ENCODE peak calls at places on chromosomes 6 and 20, in seven cellular contexts. P is PC-3, A is SK-N-SH, G is GM23338, U is neural progenitor cell, H is hepatocyte, J is MM.1S. E is an unnamed sample.

GRCh38 chr20:38435555-38435939 is 419 bp upstream of the SNHG17 start:
- DNase-seq in G (no peak), H (no peak), A (no peak), U (no peak), J (no peak), P (peak), E (no peak)

GRCh38 chr20:33740189-33740588 is 8.4 kb downstream of the ZNF341 start:
- DNase-seq in P (no peak), U (no peak), J (no peak), A (no peak), G (no peak), H (no peak), E (no peak)

GRCh38 chr6:89562114-89562815 is 76.3 kb downstream of the LYRM2 start:
- DNase-seq in H (no peak), J (no peak), U (peak), A (no peak), P (no peak), G (peak), E (no peak)

GRCh38 chr6:129701721-129702455 is 8.1 kb downstream of the ARHGAP18 start:
- DNase-seq in H (no peak), U (no peak), G (no peak), P (no peak), A (no peak), J (no peak), E (no peak)

GRCh38 chr20:48769111-48769879 is 58.5 kb downstream of the PREX1 start:
- DNase-seq in P (no peak), A (no peak), H (no peak), J (no peak), U (no peak), G (peak), E (no peak)

GRCh38 chr6:9523462-9523861 is 891.4 kb downstream of the TFAP2A start:
- DNase-seq in A (no peak), H (peak), G (no peak), J (no peak), U (no peak), P (peak), E (no peak)

GRCh38 chr6:35485402-35485877 is 11.4 kb downstream of the TEAD3 start:
- DNase-seq in U (peak), J (no peak), A (no peak), G (peak), P (peak), H (peak), E (no peak)

GRCh38 chr6:40715501-40716403 is 128.6 kb upstream of the LRFN2 start:
- DNase-seq in P (no peak), A (no peak), U (peak), G (no peak), H (no peak), J (no peak), E (no peak)

GRCh38 chr6:26033132-26033941 is 53.9 kb upstream of the HFE start:
- DNase-seq in J (peak), H (peak), A (peak), U (peak), G (peak), P (peak), E (peak)

GRCh38 chr6:148074291-148074690 is 268.3 kb upstream of the SASH1 start:
- DNase-seq in J (no peak), H (no peak), G (no peak), P (no peak), U (no peak), A (no peak), E (no peak)

GRCh38 chr6:445571-446417 is 54.2 kb downstream of the IRF4 start:
- DNase-seq in J (no peak), H (no peak), U (no peak), G (no peak), A (no peak), P (no peak), E (no peak)

GRCh38 chr20:1118336-1119127 is at the start of gene PSMF1:
- DNase-seq in G (peak), A (peak), H (peak), P (peak), J (peak), U (peak), E (peak)

GRCh38 chr20:18657575-18657974 is 69.7 kb downstream of the DTD1 start:
- DNase-seq in P (no peak), H (no peak), A (no peak), G (no peak), J (no peak), U (no peak), E (no peak)

GRCh38 chr20:35040090-35040489 is 52.5 kb downstream of the TRPC4AP start:
- DNase-seq in U (no peak), A (no peak), G (no peak), P (no peak), H (no peak), J (no peak), E (no peak)

GRCh38 chr20:58149412-58150091 is 78.9 kb downstream of the ANKRD60 start:
- DNase-seq in J (no peak), G (no peak), P (peak), U (no peak), H (no peak), A (no peak), E (no peak)

GRCh38 chr20:22582386-22582959 is 1.9 kb downstream of the FOXA2 start:
- DNase-seq in H (no peak), P (no peak), G (peak), A (no peak), J (no peak), U (peak), E (no peak)

GRCh38 chr6:109793793-109794192 is 102.7 kb downstream of the FIG4 start:
- DNase-seq in P (peak), A (no peak), G (no peak), U (no peak), H (peak), J (no peak), E (no peak)

GRCh38 chr6:165308926-165309731 is at the start of gene C6orf118:
- DNase-seq in G (peak), A (peak), P (peak), J (no peak), U (peak), H (peak), E (no peak)

GRCh38 chr6:31576897-31577341 is 1.6 kb downstream of the TNF start:
- DNase-seq in H (no peak), G (no peak), U (no peak), A (no peak), P (no peak), J (no peak), E (no peak)

GRCh38 chr6:161439093-161439492 is 165.2 kb upstream of the AGPAT4 start:
- DNase-seq in P (peak), U (no peak), A (no peak), G (no peak), J (no peak), H (no peak), E (no peak)

GRCh38 chr6:29734046-29735018 is 11.1 kb downstream of the HLA-F start:
- DNase-seq in G (no peak), H (no peak), U (no peak), J (no peak), A (no peak), P (no peak), E (no peak)

GRCh38 chr6:17431581-17431980 is 38.2 kb downstream of the CAP2 start:
- DNase-seq in H (no peak), A (no peak), P (no peak), G (peak), U (no peak), J (no peak), E (no peak)

GRCh38 chr20:44705364-44706094 is 9.6 kb upstream of the CCN5 start:
- DNase-seq in P (no peak), A (no peak), J (no peak), H (no peak), G (no peak), U (no peak), E (no peak)

GRCh38 chr20:15012551-15012950 is 675.1 kb upstream of the FLRT3 start:
- DNase-seq in H (no peak), G (no peak), A (no peak), U (peak), J (no peak), P (no peak), E (no peak)

GRCh38 chr20:54068495-54068894 is 1.9 kb downstream of the BCAS1 start:
- DNase-seq in A (no peak), H (no peak), P (no peak), G (no peak), J (no peak), U (no peak), E (no peak)

GRCh38 chr6:77106992-77107391 is 356.3 kb downstream of the HTR1B start:
- DNase-seq in G (no peak), P (no peak), U (no peak), H (no peak), J (peak), A (no peak), E (no peak)

GRCh38 chr20:41140226-41141133 is 3.1 kb downstream of the PLCG1 start:
- DNase-seq in A (no peak), P (no peak), J (no peak), U (no peak), G (no peak), H (no peak), E (no peak)

GRCh38 chr20:16501236-16501635 is 72.0 kb downstream of the KIF16B start:
- DNase-seq in H (no peak), P (no peak), U (no peak), A (no peak), G (no peak), J (no peak), E (no peak)

GRCh38 chr20:16865406-16865805 is 117.2 kb downstream of the OTOR start:
- DNase-seq in U (no peak), G (no peak), J (no peak), A (peak), P (no peak), H (no peak), E (no peak)

DNA sequence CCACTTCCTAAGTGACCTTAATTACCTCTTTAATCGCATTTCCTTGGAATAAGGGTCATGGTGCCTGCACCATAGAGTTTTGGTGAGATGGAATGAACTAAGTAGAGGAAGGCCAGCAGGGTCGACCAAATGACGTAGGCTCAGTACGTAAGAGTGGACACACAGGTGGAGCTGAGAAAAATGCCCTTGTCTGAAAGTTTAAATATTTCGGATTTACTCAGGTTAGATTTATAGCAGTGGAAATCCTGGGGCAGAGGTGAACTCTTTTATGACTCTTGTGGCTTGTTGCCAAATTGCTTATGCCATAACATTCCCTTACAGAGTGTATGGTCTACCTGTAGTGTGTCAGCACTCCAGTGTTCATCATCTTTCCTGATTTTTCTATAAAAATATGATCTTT is 23.6 kb upstream of the BTBD3 start:
- DNase-seq in P (peak), U (no peak), J (no peak), A (no peak), G (no peak), H (peak), E (no peak)
- TF ChIP-seq EZH2phosphoT487 in P (no peak), U (no peak), J (no peak), A (no peak), G (no peak), H (no peak), E (no peak)

DNA sequence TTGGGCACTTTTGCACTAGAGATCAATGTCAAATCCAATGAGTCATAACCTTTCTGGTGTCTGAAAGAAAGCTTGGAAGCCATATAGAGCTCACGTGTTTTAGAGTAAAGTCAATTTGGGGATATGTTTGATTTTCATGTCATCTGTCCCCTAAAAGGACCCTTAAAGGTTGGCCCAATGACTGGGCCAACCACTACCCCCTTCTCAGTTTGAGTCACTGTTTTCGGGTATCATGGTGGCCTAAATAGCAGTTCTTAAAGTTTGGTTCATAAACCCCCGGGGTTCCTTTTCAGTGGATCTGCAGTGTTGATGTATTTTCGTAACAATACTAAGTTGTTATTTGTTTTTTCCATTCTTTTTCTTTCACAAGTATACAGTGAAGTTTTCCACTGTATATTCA is 327.6 kb downstream of the PRL start:
- DNase-seq in H (no peak), P (no peak), A (no peak), G (no peak), J (no peak), U (no peak), E (no peak)
- H3K4me2 ChIP-seq in H (no peak), P (no peak), A (no peak), G (no peak), J (no peak), U (no peak), E (no peak)

GRCh38 chr6:81253821-81254220 is 498.7 kb downstream of the TENT5A start:
- DNase-seq in U (no peak), G (no peak), H (no peak), P (no peak), A (no peak), J (no peak), E (no peak)
- TF ChIP-seq EZH2phosphoT487 in U (no peak), G (no peak), H (no peak), P (no peak), A (no peak), J (no peak), E (no peak)

GRCh38 chr6:87959083-87959482 is 88.6 kb upstream of the SPACA1 start:
- DNase-seq in A (no peak), H (no peak), G (no peak), J (no peak), P (no peak), U (no peak), E (no peak)
- H3K4me2 ChIP-seq in A (no peak), H (no peak), G (no peak), J (no peak), P (no peak), U (no peak), E (no peak)

GRCh38 chr20:6558361-6558760 is 209.1 kb upstream of the BMP2 start:
- DNase-seq in A (no peak), H (no peak), G (peak), J (no peak), U (peak), P (peak), E (no peak)

GRCh38 chr20:6560978-6561377 is 206.5 kb upstream of the BMP2 start:
- DNase-seq in P (peak), A (no peak), J (peak), G (no peak), H (no peak), U (no peak), E (no peak)

GRCh38 chr20:6559791-6560190 is 207.7 kb upstream of the BMP2 start:
- DNase-seq in H (no peak), P (no peak), G (no peak), J (no peak), U (no peak), A (no peak), E (no peak)

GRCh38 chr20:6566821-6567220 is 200.7 kb upstream of the BMP2 start:
- DNase-seq in U (no peak), J (no peak), H (peak), P (peak), G (no peak), A (no peak), E (no peak)

DNA sequence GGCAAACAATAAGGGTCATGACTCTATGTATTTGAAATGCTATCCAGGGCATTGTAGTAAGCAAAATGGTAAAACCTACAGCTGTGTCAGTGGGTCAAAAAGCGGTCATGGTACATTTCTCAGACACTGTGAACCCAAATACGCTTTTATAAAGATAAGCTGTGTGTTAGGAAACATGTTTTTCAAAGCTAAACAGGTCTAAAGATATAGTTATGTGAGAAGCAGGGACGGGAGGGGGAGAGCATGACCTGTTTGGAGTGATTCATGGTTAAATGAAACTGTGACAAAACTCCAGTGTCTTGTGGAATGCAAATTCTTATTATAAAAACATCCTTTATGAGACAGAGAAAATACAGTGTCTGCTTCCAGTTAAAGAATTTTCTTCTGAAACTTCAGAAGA is 205.4 kb upstream of the BMP2 start:
- DNase-seq in H (peak), P (peak), J (no peak), G (no peak), A (no peak), U (no peak), E (no peak)
- TF ChIP-seq EZH2phosphoT487 in H (no peak), P (no peak), J (no peak), G (no peak), A (no peak), U (no peak), E (no peak)

GRCh38 chr6:44453146-44453545 is 65.6 kb downstream of the CDC5L start:
- DNase-seq in G (no peak), U (no peak), H (no peak), A (no peak), J (no peak), P (peak), E (no peak)

GRCh38 chr6:44456070-44456965 is 68.8 kb downstream of the CDC5L start:
- DNase-seq in H (peak), A (peak), J (peak), G (peak), P (peak), U (peak), E (peak)

GRCh38 chr6:44454198-44454597 is 66.7 kb downstream of the CDC5L start:
- DNase-seq in J (no peak), A (no peak), G (no peak), U (no peak), P (peak), H (no peak), E (no peak)

GRCh38 chr6:44451803-44452690 is 64.5 kb downstream of the CDC5L start:
- DNase-seq in A (no peak), U (no peak), G (no peak), J (no peak), H (no peak), P (no peak), E (no peak)

DNA sequence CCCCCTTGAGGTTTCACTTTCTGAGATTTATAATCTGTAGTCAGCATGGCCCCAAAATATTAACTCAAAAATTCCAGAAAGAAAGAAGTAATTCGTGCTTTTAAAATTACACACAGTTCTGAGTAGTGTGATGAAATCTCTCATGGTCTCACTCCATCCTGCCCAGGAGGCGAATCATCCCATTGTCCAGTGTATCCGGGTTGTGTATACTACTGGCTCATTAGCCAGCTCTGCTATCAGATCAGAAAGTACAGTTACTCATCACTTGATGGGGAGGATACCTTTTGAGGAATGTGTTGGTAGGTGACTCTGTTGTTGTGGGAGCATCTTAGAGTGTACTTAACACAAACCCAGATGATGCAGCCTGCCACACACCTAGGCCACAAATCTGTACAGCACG is 65.2 kb downstream of the CDC5L start:
- DNase-seq in A (no peak), G (no peak), H (no peak), U (no peak), J (no peak), P (peak), E (no peak)
- H3K4me2 ChIP-seq in A (peak), G (no peak), H (no peak), U (no peak), J (no peak), P (peak), E (no peak)

GRCh38 chr6:50087231-50087954 is 37.7 kb upstream of the DEFB112 start:
- DNase-seq in P (peak), H (no peak), J (no peak), U (peak), A (no peak), G (peak), E (no peak)
- TF ChIP-seq EZH2phosphoT487 in P (no peak), H (no peak), J (no peak), U (no peak), A (no peak), G (no peak), E (no peak)

GRCh38 chr6:38702471-38703397 is at the start of gene GLO1:
- DNase-seq in P (peak), H (peak), J (peak), A (peak), U (peak), G (peak), E (peak)
- H3K4me2 ChIP-seq in P (peak), H (peak), J (peak), A (peak), U (peak), G (peak), E (peak)

GRCh38 chr6:137271245-137272183 is 52.3 kb upstream of the IFNGR1 start:
- DNase-seq in G (peak), H (peak), A (peak), J (peak), P (peak), U (peak), E (peak)
- TF ChIP-seq EZH2phosphoT487 in G (no peak), H (no peak), A (no peak), J (no peak), P (no peak), U (no peak), E (no peak)